ENCODE peak calls at places on chromosomes 6 and 20, in four cellular contexts. Z is HEK293T, Y is HepG2, R is H1. G is an unnamed sample.

GRCh38 chr6:158283304-158284005 is 28.8 kb upstream of the TULP4 start:
- DNase-seq in Y (no peak), R (no peak), Z (no peak), G (peak)

GRCh38 chr20:15673206-15673605 is 900.0 kb downstream of the KIF16B start:
- DNase-seq in R (no peak), Y (no peak), Z (no peak), G (no peak)

GRCh38 chr20:37522258-37523011 is 1.4 kb downstream of the NNAT start:
- DNase-seq in Z (no peak), R (peak), Y (no peak), G (no peak)

GRCh38 chr6:133756046-133756445 is 132.9 kb upstream of the TCF21 start:
- DNase-seq in R (no peak), Z (no peak), Y (no peak), G (no peak)

GRCh38 chr6:69392745-69393144 is 404.1 kb downstream of the LMBRD1 start:
- DNase-seq in R (no peak), Z (no peak), Y (no peak), G (no peak)

GRCh38 chr20:63345328-63346100 is 15.6 kb downstream of the CHRNA4 start:
- DNase-seq in Z (no peak), Y (no peak), R (no peak), G (no peak)

GRCh38 chr6:125584468-125584939 is 164.9 kb upstream of the HEY2 start:
- DNase-seq in Y (no peak), R (peak), Z (peak), G (peak)

GRCh38 chr6:39840781-39841180 is 48.6 kb downstream of the DAAM2 start:
- DNase-seq in R (no peak), Y (no peak), Z (no peak), G (no peak)

GRCh38 chr6:4103929-4104328 is 25.0 kb upstream of the FAM217A start:
- DNase-seq in R (no peak), Z (no peak), Y (no peak), G (no peak)

GRCh38 chr6:107690864-107691661 is 133.1 kb downstream of the SCML4 start:
- DNase-seq in Y (no peak), R (no peak), Z (no peak), G (no peak)

GRCh38 chr6:148723484-148723883 is 23.3 kb upstream of the UST start:
- DNase-seq in Y (no peak), R (no peak), Z (no peak), G (no peak)

DNA sequence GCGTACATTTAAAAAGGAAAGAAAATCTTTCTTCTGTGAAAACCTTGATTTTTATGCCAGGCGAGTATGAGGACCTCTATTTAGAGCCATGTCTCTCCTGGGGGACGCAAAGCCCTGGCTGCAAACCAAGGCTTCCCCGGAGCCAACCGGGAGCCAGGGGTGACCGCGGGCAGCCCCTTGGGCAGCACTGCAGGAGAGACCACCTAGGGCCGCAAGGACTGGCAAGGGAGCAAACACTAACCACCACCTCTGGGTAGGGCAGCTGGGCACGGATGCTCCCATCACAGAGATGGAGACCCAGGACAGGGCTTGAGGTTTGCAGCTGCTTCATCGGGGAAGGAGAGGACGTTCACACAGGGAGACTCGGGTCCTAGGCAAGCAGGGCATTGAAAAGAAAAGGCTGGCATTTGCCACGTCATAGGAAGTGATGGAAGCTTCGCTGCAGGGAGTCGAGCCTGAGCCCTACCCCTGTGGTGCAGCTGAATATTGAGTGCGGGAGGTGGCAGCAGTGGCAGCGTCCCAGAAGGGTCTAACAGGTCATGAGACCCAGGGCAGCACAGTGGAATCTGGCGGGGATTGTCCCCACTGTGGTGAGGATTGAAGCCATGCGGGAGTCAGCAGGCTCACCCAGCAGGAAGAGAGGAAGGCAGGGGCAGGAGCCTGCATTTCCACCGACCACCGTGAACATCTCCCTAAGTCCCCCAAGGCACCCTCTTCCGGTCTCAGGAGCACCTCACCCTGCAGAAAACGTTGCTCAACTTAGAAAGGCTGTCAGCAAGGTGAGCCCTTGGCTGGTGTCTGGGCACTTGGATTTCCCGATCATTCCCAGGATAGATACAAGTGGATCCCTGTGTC is 156.2 kb upstream of the CST7 start:
- DNase-seq in Z (no peak), Y (no peak), R (no peak), G (no peak)
- TF ChIP-seq SUZ12 in Z (no peak), Y (no peak), R (no peak), G (no peak)

GRCh38 chr20:43037605-43038309 is 151.9 kb downstream of the PTPRT start:
- DNase-seq in Y (no peak), Z (no peak), R (no peak), G (no peak)

GRCh38 chr20:43034981-43035724 is 154.6 kb downstream of the PTPRT start:
- DNase-seq in Z (no peak), R (no peak), Y (no peak), G (no peak)

GRCh38 chr20:43043887-43044286 is 145.8 kb downstream of the PTPRT start:
- DNase-seq in Z (no peak), Y (no peak), R (no peak), G (no peak)

DNA sequence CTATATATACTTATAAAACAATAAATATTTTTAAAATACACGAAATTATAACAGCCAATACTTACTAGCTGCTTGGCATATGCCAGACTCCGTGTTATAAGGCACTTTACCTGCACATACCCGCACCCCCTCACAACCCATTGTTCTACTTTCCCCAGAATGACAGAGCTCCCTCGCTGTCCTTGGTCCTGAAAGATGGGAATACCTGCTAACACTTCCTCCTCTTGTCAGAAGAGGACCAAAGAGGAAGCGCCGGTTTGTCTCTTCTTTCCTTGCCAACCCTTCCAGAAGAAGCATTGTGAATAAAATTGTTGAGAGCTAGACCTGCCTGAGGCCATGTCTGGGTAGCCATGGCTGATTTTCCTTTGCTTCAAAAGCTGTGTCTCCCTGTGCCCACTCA is 149.3 kb downstream of the PTPRT start:
- DNase-seq in R (peak), Y (peak), Z (no peak), G (peak)
- TF ChIP-seq SUZ12 in R (no peak), Y (no peak), Z (no peak), G (no peak)

DNA sequence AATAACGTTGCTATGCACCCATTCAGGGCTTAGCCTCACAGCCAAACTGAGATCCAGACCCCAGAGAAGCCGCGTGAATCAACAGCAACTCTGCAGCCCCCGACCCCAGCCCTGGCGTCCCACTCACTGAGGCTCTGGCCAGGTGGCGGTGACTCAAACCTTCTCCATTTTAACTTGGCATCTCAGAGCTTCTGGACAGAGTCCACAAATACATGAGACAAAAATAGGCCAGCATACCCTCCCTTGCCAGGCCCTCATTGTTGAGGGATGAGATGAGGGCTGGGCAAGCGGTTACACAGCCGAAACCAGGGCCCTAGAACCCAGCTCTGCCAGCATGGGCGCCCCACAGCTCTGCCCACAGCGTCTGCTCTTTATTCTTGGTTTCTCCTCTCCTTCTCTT is 118.4 kb downstream of the MYLK4 start:
- DNase-seq in Y (no peak), R (no peak), Z (no peak), G (no peak)
- TF ChIP-seq SUZ12 in Y (no peak), R (no peak), Z (no peak), G (no peak)

GRCh38 chr20:56245761-56246160 is 2.8 kb upstream of the MC3R start:
- DNase-seq in Z (no peak), R (no peak), Y (no peak), G (no peak)

GRCh38 chr20:56244259-56244658 is 4.3 kb upstream of the MC3R start:
- DNase-seq in R (no peak), Z (no peak), Y (no peak), G (no peak)

GRCh38 chr20:56247954-56248782 is at the start of gene MC3R:
- DNase-seq in R (peak), Z (peak), Y (peak), G (peak)

DNA sequence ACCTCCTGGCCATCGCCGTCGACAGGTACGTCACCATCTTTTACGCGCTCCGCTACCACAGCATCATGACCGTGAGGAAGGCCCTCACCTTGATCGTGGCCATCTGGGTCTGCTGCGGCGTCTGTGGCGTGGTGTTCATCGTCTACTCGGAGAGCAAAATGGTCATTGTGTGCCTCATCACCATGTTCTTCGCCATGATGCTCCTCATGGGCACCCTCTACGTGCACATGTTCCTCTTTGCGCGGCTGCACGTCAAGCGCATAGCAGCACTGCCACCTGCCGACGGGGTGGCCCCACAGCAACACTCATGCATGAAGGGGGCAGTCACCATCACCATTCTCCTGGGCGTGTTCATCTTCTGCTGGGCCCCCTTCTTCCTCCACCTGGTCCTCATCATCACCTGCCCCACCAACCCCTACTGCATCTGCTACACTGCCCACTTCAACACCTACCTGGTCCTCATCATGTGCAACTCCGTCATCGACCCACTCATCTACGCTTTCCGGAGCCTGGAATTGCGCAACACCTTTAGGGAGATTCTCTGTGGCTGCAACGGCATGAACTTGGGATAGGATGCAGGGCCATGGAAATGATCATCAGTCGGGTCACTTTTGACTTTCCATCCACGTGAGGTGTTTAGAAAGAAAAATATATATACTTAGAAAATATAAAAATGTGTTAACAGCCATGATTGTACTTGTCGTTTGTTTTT is 868 bp downstream of the MC3R start:
- DNase-seq in Z (peak), R (peak), Y (peak), G (no peak)
- TF ChIP-seq SUZ12 in Z (no peak), R (no peak), Y (no peak), G (no peak)

DNA sequence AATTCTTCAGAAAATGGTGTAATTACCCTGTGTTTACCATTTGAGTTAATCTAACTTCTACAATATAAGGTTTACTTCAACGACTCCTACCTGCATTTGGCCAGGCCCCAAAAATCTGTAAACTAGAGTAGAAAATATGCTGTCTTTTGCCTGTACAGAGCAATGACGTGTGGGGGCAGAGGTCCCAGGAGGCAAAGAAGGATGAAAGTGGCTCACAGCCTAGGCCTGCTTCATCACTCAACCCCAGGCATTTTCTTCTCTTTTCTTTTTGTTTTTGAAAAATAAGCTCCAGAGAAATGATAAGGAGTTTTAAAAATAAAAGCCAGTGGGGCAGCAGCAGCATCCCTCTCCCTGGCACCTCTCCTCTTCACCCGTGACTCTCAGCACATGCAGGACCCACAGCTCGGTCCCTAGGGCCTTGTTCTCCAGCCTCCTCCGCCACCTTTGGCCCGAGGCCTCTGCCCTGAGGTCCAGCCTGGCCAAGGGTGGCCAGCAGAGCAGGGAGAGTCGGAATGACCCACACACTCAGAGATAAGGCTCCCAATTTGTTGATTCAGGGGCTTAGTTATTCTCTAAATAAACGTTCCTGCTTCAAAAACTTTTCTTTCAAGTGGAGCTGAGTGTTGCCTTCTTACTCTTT is 310.3 kb upstream of the RNF24 start:
- DNase-seq in Y (no peak), R (no peak), Z (no peak), G (no peak)
- TF ChIP-seq SUZ12 in Y (no peak), R (no peak), Z (no peak), G (no peak)

GRCh38 chr6:116615937-116616756 is at the start of gene RSPH4A:
- DNase-seq in Z (peak), R (peak), Y (peak), G (peak)
- TF ChIP-seq SUZ12 in Z (no peak), R (no peak), Y (no peak), G (no peak)

DNA sequence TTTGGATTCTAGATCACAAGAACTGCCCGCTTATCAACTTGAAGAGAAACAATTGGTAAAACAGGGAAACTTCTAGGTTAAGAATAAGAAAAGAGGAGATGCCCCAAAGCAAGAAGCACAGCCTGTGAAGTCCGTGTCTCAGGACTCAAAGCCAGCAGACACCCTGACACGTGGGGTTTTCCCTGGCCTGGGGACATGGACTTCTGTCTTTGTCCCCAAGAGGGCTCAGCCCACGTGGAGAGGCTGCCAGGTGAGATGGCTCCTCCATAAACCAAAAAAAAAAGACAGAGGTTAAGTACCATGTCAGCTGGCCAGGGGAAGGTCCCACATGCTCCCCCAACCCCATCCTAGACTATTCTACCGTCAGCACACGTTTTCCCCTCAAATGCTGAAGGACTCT is 9.9 kb downstream of the SERPINB6 start:
- DNase-seq in Z (no peak), Y (no peak), R (no peak), G (no peak)
- TF ChIP-seq SUZ12 in Z (no peak), Y (no peak), R (no peak), G (no peak)

GRCh38 chr6:41747256-41748101 is at the start of gene PGC:
- DNase-seq in Z (no peak), Y (peak), R (no peak), G (no peak)
- TF ChIP-seq SUZ12 in Z (no peak), Y (no peak), R (no peak), G (no peak)

DNA sequence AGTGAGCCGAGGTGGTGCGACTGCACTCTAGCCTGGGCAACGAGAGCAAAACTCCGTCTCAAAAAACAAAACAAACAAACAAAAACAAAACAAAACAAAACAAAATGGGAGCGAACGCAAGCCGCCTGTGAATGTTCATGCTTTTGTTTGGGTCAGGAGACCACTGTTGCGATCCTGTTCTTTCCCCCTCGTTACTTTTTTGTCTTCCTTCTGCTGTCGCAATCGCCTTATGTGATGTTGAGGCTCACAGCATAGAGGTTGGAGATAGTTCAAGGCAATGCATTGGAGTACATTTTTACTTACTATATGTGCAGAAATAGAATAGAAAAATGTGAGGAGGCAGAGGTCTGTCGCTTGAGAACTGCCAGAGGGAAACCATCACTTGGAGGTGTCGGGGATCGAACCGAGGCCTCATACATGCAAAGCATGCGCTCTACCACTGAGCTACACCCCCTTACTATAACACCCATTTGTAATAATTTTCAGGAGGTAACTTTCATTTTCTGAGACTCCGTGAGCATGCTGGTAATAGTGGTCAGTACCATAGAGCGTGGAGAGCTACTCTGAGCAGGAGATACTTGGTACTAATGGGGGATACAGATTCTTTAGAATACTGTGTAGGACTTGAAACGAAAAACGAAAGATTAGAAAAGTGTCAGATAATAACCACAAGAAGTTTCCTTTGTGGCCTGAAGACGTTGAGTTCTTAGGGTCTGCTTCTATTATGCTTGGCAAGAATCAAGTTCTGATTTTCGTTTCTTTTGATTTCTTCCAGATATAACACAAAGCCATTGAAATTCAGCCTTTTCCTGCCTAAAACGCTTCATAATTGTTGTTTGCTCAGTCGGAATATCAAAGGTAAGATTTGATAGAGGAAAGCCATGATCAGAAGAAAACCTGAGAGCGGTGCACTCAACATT is 121.1 kb downstream of the TRIM27 start:
- DNase-seq in Y (peak), Z (peak), R (peak), G (no peak)
- TF ChIP-seq SUZ12 in Y (no peak), Z (no peak), R (no peak), G (no peak)

DNA sequence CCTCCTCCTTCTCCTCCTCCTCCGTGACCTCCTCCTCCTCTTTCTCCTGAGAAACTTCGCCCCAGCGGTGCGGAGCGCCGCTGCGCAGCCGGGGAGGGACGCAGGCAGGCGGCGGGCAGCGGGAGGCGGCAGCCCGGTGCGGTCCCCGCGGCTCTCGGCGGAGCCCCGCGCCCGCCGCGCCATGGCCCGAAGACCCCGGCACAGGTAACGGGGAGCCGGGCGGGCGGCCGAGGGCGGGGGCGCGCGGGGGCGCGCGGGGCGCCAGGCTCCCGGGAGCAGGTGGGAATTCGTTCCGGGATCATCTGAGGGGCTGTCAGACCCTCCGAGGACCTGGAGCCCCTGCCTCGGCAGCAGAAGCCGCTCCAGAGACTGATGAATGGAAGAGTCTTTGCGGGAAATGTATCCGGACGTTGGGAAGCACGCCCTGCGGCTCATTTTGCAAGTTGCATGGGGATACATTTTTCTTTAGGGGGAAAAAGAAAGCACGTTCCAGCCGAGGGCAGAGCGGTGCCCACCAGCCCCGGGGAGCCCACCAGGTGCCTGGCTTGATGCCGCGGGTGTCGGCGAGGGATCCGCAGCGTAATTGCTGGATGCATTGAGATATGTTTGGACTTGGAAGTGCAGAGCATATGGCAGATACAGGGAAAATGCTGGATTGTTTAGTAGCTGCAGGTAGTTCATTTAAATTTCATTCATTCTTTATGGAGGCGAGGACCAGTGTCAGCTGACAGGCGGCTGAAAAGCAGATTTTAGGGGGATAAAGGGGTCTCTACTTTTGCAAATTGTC is 418 bp downstream of the MYB start:
- DNase-seq in Z (peak), Y (no peak), R (no peak), G (no peak)
- TF ChIP-seq SUZ12 in Z (no peak), Y (no peak), R (no peak), G (no peak)